ENCODE peak calls at places on chromosomes 16 and 17, in four cellular contexts. R is A549, J is GM20000, G is colonic mucosa. E is an unnamed sample.

GRCh38 chr16:26598989-26599785 is 467.5 kb upstream of the C16orf82 start:
- DNase-seq in R (no peak), J (no peak), G (no peak), E (no peak)

GRCh38 chr17:44940321-44940720 is 7.3 kb downstream of the KIF18B start:
- DNase-seq in R (peak; percentile 68), J (no peak), G (no peak), E (no peak)

GRCh38 chr17:46842835-46843234 is 8.5 kb upstream of the WNT9B start:
- DNase-seq in R (peak; percentile 49), J (no peak), G (no peak), E (no peak)

GRCh38 chr17:57563968-57564367 is 181.1 kb downstream of the CCDC182 start:
- DNase-seq in R (no peak), J (no peak), G (no peak), E (no peak)

GRCh38 chr17:13293421-13293820 is 275.6 kb upstream of the ELAC2 start:
- DNase-seq in R (no peak), J (no peak), G (no peak), E (no peak)

GRCh38 chr17:40932608-40933007 is 4.8 kb downstream of the KRT23 start:
- DNase-seq in R (no peak), J (no peak), G (no peak), E (no peak)

GRCh38 chr17:68892658-68893057 is 62.5 kb downstream of the ABCA8 start:
- DNase-seq in R (no peak), J (no peak), G (no peak), E (no peak)

GRCh38 chr17:74543891-74544760 is 1.8 kb downstream of the CD300C start:
- DNase-seq in R (no peak), J (no peak), G (no peak), E (no peak)

GRCh38 chr16:78277374-78277773 is 177.9 kb downstream of the WWOX start:
- DNase-seq in R (no peak), J (no peak), G (no peak), E (no peak)

GRCh38 chr17:36921131-36921851 is 16.0 kb upstream of the LHX1 start:
- DNase-seq in R (peak; percentile 89), J (no peak), G (no peak), E (no peak)

GRCh38 chr16:13935408-13935807 is 15.5 kb downstream of the ERCC4 start:
- DNase-seq in R (peak; percentile 30), J (no peak), G (no peak), E (no peak)

GRCh38 chr16:23509441-23509754 is 896 bp downstream of the GGA2 start:
- DNase-seq in R (no peak), J (no peak), G (no peak), E (no peak)

GRCh38 chr16:88726981-88727380 is 20.7 kb downstream of the CTU2 start:
- DNase-seq in R (no peak), J (no peak), G (no peak), E (no peak)

GRCh38 chr16:87850009-87851006 is 19.0 kb downstream of the SLC7A5 start:
- DNase-seq in R (no peak), J (peak; percentile 87), G (peak; percentile 75), E (no peak)

GRCh38 chr16:49148410-49148809 is 133.2 kb downstream of the CBLN1 start:
- DNase-seq in R (no peak), J (no peak), G (no peak), E (no peak)

GRCh38 chr17:77125432-77125901 is 15.3 kb upstream of the SEC14L1 start:
- DNase-seq in R (peak; percentile 89), J (no peak), G (no peak), E (no peak)

DNA sequence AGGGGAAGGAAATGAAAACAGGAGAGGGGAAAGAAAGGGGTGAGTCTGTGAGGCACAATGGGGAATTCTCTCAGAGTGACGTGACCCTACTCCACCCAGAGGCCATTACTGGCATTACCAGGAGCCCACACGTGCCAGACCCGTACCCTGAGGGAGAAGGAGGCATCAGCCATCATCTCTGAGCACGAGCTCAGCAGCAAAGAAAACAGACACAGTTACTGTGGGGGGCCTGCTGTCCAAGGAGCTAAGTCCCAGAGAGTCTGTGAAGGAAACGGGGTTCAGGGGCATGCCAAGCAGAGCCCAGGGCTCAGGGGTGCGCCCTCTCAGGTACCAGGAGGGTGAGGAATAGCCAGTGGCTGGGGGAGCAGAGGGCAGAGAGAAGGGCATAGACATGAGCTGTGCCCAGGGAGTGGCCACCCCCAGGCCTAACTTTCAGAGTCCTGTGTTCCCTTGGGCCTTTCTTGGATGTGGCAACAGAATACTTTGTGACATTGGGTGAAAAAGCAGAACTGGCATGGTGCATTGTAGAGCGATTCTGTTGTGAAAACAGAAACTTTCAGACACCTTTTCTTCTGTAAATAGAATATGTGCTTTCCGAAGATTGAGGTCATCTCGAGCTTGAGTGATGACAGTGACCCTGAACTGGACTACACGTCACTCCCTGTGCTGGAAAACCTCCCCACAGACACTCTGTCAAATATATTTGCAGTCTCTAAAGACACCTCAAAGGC is 11.3 kb downstream of the TAF1C start:
- DNase-seq in R (no peak), J (peak; percentile 66), G (peak; percentile 74), E (peak; percentile 12)
- TF ChIP-seq CTCF in R (peak; percentile 40), J (peak; percentile 75), G (peak; percentile 52), E (peak; percentile 81)

DNA sequence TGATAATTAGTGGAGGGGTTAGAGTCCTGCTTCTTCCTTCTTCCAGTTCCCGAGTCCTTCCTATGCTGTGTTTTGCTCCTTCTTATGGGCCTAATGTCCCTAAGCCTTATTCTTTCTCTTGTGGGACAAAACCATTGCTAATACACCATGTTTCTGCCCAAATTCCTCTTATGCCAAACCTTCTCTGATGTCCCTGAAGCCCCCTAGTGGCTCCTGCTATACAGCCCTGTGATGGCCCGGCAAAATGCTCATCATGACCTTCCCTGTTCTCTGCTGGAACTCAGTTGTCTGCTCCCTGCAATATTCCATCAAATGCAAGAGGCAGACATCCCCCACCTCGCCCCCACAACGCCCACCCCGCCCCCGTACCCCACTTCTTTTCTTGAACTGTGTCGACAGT is 171.6 kb downstream of the CDH11 start:
- DNase-seq in R (no peak), J (no peak), G (no peak), E (no peak)
- TF ChIP-seq CTCF in R (no peak), J (no peak), G (no peak), E (no peak)

DNA sequence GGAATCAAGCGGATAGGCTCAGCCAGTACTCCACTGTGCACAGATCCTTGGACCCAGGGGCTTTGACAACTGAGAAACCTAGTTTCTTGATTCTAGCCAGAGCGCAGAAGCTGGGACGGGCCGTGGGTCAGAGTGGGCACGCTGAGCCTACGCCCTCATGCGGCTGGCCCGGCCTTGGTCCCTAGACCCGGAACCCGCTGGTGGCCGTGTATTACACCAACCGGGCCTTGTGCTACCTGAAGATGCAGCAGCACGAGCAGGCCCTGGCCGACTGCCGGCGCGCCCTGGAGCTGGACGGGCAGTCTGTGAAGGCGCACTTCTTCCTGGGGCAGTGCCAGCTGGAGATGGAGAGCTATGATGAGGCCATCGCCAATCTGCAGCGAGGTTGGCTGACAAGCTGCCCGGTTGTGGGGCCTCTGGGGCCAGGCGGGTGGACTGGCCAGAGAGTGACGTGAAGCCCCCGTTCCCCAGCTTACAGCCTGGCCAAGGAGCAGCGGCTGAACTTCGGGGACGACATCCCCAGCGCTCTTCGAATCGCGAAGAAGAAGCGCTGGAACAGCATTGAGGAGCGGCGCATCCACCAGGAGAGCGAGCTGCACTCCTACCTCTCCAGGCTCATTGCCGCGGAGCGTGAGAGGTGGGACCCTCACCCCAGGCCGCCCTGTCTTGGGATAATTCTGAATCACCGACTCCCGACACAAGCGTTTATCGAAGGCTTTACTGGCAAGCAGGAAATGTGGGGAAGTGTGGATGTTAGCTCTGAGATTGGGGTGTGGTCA is 946 bp downstream of the STUB1 start:
- DNase-seq in R (peak; percentile 69), J (no peak), G (peak; percentile 70), E (no peak)
- TF ChIP-seq CTCF in R (no peak), J (no peak), G (no peak), E (peak; percentile 19)

GRCh38 chr17:28613916-28614315 is at the start of gene RSKR:
- DNase-seq in R (no peak), J (no peak), G (no peak), E (no peak)

GRCh38 chr17:28615260-28615940 is 1.4 kb upstream of the RSKR start:
- DNase-seq in R (no peak), J (no peak), G (no peak), E (no peak)

GRCh38 chr17:28612531-28612930 is 1.5 kb downstream of the RSKR start:
- DNase-seq in R (no peak), J (no peak), G (no peak), E (no peak)

GRCh38 chr17:28610372-28610771 is 3.6 kb downstream of the RSKR start:
- DNase-seq in R (no peak), J (no peak), G (peak; percentile 26), E (no peak)

DNA sequence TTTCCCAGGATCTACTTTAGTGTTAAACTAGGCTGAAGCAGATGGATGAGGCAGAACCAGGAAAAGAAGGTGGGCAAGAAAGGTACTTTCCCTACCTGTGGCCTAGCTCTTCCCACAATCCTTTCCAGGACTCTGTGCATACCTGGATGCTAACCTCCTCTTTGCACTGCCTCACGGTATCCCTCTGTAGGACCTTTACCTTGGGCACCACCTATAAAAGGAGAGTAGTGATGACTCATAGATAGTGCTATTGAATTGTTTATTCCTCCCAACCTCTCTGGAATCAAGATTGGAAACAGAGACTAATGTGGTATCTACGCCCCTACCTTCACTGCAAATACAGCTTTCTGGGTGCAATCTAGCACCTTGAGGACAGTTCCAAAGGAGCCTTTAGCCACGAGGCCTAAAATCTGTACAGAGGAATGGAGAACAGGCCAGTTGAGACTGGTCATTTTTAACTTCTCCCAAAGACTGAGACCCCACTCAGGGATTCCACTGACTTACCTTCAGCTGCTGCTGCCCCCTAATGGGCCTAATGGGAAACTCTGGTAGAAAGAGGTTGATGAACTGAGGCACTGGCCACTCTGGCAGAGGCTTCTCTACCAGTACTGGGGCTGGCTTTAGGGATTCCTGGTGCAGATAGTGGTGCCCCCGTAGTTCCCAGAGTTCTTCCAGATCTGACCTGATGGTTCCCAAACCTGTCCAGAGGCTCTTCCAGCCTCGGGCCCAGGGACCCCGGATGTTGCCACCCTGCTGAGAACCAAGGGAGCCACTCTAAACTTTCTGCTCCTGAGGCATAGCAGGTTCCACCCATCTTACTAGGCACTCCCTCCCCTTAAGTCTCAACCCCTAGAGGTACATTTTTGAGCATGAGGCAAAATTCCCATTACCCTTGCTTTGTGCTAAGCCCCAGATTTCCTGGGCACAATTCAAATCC is 781 bp downstream of the RSKR start:
- DNase-seq in R (peak; percentile 39), J (peak; percentile 53), G (peak; percentile 29), E (no peak)
- TF ChIP-seq CTCF in R (peak; percentile 67), J (peak; percentile 65), G (peak; percentile 64), E (peak; percentile 72)

GRCh38 chr17:8082312-8082711 is 5.2 kb downstream of the ALOX12B start:
- DNase-seq in R (no peak), J (no peak), G (no peak), E (no peak)
- TF ChIP-seq CTCF in R (no peak), J (no peak), G (no peak), E (no peak)

DNA sequence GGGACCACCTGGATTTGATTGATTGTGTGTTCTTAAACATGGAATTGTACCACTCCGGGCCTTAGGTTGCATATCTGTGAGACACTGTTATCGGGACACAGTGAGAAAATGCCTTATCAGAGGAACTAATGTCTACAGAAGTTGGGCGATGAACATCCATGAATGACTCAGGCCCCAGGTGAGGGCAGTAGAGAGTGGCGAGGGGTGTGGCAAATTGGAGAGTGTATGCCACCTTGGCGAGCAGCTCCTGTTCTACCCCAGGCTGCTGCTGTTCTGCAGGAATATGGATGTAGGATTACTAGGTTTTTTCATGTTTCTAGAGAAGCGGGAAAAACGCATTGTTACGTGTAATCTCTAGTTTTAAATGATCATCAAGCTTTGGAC is 38.8 kb downstream of the CLEC16A start:
- DNase-seq in R (no peak), J (no peak), G (peak; percentile 37), E (no peak)
- TF ChIP-seq CTCF in R (no peak), J (no peak), G (peak; percentile 27), E (peak; percentile 4)